ENCODE peak calls at places on chromosomes 1 and 21, in nine cellular contexts. E is fibroblast of lung; Q is tibial nerve; I is thoracic aorta; P is cardiac muscle cell; U is naive thymus-derived CD4-positive, alpha-beta T cell; G is neural progenitor cell; K is heart right ventricle; D is PC-3. F is an unnamed sample. For H3K27me3, the result is how much of the 10 kb centered on the place peaks cover.

GRCh38 chr1:61980561-61980960 is 214.1 kb upstream of the L1TD1 start:
- DNase-seq in E (peak), Q (no peak), I (no peak), P (peak), U (no peak), G (peak), K (no peak), D (no peak), F (peak)

GRCh38 chr21:37636152-37636860 is 269.7 kb downstream of the DYRK1A start:
- DNase-seq in E (peak), Q (no peak), I (no peak), P (peak), U (no peak), G (no peak), K (no peak), D (peak), F (peak)

GRCh38 chr1:8424539-8425116 is 106.7 kb downstream of the SLC45A1 start:
- DNase-seq in E (no peak), Q (peak), I (peak), P (no peak), U (peak), G (peak), K (peak), D (peak), F (no peak)

GRCh38 chr1:164759945-164760584 is 201.1 kb downstream of the PBX1 start:
- DNase-seq in E (no peak), Q (no peak), I (no peak), P (no peak), U (no peak), G (no peak), K (no peak), D (no peak), F (no peak)

GRCh38 chr1:39919545-39919944 is 17.8 kb upstream of the MYCL start:
- DNase-seq in E (peak), Q (no peak), I (no peak), P (peak), U (peak), G (peak), K (no peak), D (peak), F (peak)

GRCh38 chr1:207845109-207845508 is 65.8 kb downstream of the CD34 start:
- DNase-seq in E (no peak), Q (no peak), I (no peak), P (no peak), U (no peak), G (no peak), K (no peak), D (no peak), F (no peak)

GRCh38 chr1:191895462-191896058 is 262.7 kb upstream of the RGS18 start:
- DNase-seq in E (no peak), Q (no peak), I (no peak), P (no peak), U (no peak), G (peak), K (no peak), D (no peak), F (no peak)

GRCh38 chr1:114803001-114803400 is 22.5 kb upstream of the SIKE1 start:
- DNase-seq in E (no peak), Q (no peak), I (no peak), P (no peak), U (no peak), G (no peak), K (no peak), D (no peak), F (no peak)

GRCh38 chr1:101846820-101847219 is 149.9 kb downstream of the OLFM3 start:
- DNase-seq in E (no peak), Q (no peak), I (no peak), P (no peak), U (no peak), G (peak), K (no peak), D (no peak), F (no peak)

GRCh38 chr1:63640633-63641567 is 47.7 kb downstream of the PGM1 start:
- DNase-seq in E (no peak), Q (no peak), I (no peak), P (no peak), U (no peak), G (no peak), K (no peak), D (no peak), F (no peak)

GRCh38 chr1:239630767-239631166 is 244.4 kb downstream of the CHRM3 start:
- DNase-seq in E (no peak), Q (no peak), I (no peak), P (no peak), U (no peak), G (no peak), K (no peak), D (no peak), F (no peak)

GRCh38 chr1:203040518-203041275 is 14.4 kb downstream of the PPFIA4 start:
- DNase-seq in E (no peak), Q (no peak), I (no peak), P (no peak), U (no peak), G (no peak), K (no peak), D (no peak), F (no peak)

GRCh38 chr1:112614460-112615065 is 4.4 kb downstream of the ST7L start:
- DNase-seq in E (peak), Q (no peak), I (no peak), P (peak), U (no peak), G (peak), K (no peak), D (peak), F (peak)

DNA sequence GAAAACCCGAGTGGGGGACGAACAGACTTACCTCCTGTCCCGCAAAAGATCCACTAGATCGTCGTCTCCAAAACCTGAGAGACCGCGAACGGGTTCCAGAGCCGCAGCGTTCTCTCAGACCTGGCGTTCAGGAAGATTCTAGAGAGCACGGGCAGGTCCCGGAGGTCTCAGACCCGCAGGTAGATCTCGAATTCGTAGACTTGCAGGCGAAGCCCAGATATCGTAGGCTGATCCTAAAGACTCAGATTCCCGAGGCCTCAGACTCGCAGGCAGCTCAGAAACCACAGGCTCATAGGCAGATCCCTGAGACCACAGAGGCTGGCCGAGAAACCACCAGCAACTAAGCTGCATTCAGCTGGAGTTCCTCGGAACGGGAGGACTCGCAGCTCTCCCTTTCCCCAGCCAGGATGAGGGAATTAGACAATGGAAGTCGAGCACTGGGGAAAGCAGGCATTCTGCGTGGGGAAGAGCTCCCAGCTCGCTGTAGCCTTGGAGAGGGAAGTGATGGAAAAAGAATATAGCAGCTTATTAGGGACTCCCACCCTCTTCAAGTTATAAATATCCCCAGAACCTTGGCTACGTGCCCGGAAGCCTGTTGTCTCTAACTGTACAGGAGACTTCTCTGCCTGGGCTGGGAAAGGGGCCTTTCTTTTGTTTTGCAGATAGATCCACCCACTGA is at the start of gene ZNF436:
- DNase-seq in E (peak), Q (peak), I (peak), P (peak), U (peak), G (peak), K (peak), D (peak), F (peak)
- H3K27me3 ChIP-seq in E (under half), Q (under half), I (under half), P (under half), U (under half), G (under half), K (under half), D (under half), F (under half)

DNA sequence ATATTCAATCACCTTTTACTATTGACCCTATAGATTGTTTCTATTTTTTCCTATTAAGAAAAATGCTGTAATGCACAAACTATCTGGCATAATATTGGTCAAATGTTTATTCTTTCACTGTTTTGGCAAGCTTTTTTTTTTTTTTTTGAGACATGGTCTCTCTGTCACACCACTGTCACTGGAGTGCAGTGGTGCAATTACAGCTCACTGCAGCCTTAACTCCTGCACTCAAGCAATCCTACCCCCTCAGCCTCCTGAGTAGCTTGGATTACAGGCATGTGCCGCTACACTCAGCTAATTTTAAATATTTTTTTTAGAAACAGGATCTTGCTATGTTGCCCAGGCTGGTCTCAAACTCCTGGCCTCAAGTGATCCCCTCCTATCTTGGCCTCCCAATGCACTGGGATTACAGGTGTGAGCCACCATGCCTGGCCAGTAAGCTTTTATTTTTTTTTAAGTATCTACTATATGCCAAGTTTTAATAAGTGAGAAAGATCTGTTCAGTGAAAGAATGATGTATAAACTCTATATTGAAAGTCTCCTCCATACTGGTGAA is 3.4 kb downstream of the CDC7 start:
- DNase-seq in E (no peak), Q (no peak), I (no peak), P (no peak), U (no peak), G (no peak), K (no peak), D (no peak), F (no peak)
- H3K27me3 ChIP-seq in E (under half), Q (under half), I (under half), P (under half), U (under half), G (under half), K (under half), D (under half), F (under half)

GRCh38 chr1:29854700-29855276 is 618.5 kb downstream of the PTPRU start:
- DNase-seq in E (no peak), Q (no peak), I (no peak), P (no peak), U (no peak), G (no peak), K (no peak), D (peak), F (no peak)
- H3K27me3 ChIP-seq in E (under half), Q (under half), I (under half), P (under half), U (under half), G (under half), K (under half), D (under half), F (half or more)

GRCh38 chr1:11357291-11357690 is 84.3 kb downstream of the UBIAD1 start:
- DNase-seq in E (no peak), Q (no peak), I (no peak), P (no peak), U (no peak), G (no peak), K (no peak), D (no peak), F (no peak)

GRCh38 chr1:11352058-11352715 is 79.2 kb downstream of the UBIAD1 start:
- DNase-seq in E (no peak), Q (no peak), I (no peak), P (no peak), U (no peak), G (no peak), K (no peak), D (no peak), F (no peak)

GRCh38 chr1:11358991-11359390 is 86.0 kb downstream of the UBIAD1 start:
- DNase-seq in E (no peak), Q (no peak), I (no peak), P (no peak), U (no peak), G (no peak), K (no peak), D (no peak), F (no peak)

GRCh38 chr1:11354893-11355593 is 82.0 kb downstream of the UBIAD1 start:
- DNase-seq in E (no peak), Q (no peak), I (no peak), P (no peak), U (no peak), G (no peak), K (no peak), D (no peak), F (no peak)

DNA sequence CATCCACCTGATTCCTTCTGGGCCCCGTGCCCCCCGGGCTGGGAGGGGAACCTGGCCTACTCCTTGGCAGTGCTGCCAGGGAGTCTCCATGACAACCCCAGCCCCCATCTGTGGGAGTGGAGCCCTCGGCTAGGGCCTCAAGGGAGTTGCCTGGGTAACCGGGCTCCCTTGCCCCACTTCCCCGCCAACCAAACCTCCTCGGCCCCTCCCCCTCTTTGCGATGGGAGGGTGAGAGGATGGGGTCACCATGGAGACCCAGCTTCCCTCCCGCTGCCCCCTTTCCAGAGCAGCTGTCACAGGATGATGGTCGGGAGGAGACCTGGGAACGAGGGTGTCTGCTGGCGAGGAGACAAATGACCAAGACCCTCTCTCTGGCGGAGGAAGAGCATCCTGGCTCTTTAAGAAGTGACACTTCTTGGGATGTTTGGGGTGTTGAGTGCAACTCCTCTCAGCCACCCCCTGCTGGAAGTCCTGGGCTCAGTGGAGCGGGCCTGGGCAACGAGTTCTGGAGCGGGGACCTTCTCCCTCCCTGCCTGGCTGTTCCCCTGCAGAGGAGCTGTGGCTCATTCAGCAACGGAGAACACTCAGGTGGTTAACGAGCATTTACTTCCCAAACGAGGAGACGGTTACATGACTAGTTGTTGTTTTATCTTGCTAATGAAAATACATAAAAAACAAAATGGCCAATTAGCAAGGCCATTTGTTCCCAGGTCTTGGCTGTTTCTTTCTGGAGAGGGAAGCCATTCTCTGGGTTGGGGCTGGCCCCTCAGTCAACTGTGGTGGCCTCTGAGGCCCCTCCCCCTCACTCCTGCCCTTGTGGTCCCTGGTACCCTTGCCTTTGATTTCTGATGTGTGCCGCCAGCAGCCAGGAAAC is 82.8 kb downstream of the UBIAD1 start:
- DNase-seq in E (no peak), Q (no peak), I (no peak), P (no peak), U (no peak), G (peak), K (no peak), D (no peak), F (no peak)
- H3K27me3 ChIP-seq in E (under half), Q (half or more), I (under half), P (under half), U (under half), G (under half), K (half or more), D (under half), F (under half)

GRCh38 chr21:41153443-41153842 is 14.5 kb upstream of the BACE2 start:
- DNase-seq in E (no peak), Q (no peak), I (no peak), P (no peak), U (no peak), G (no peak), K (no peak), D (no peak), F (no peak)
- H3K27me3 ChIP-seq in E (under half), Q (under half), I (under half), P (under half), U (under half), G (under half), K (under half), D (under half), F (under half)

DNA sequence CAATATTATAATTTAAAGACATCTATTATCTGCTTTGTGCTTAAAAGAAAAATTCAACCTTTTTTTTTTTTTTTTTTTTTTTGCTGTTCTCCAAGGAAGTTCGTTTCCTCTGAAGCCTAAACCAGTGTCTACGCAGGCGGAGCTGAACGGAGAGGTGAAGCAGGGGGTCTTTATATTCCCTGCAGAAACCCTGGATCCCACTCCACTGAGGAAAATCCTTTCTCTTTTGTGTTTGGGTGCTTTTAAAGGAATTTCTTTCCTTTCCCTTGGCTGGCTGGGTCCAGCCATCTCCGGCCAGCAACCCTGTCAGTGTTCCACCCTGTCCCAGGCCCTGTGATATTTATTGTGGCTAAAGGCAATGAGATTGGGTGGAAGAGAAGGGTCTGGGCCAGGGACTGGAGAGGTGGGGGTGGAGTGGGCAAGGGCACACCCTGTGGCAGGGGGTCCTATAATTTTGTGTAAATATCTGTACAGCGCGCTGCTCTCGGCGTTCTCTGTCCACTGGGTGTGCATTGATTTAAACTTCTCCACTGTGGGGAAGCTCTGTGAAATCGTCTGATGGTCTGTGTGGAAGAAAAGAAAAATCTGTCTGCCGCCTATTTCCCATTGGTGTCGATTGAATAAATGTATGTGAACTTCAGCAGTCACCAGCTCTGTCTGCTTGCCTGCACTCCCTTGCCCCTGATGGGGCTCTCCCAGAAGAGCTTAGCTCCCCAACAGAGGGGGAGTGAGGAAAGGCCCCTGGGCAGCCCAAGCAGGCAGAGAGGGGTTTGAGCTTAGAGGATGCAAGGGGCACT is 2.4 kb downstream of the FOXD2 start:
- DNase-seq in E (no peak), Q (no peak), I (no peak), P (no peak), U (no peak), G (no peak), K (no peak), D (no peak), F (no peak)
- H3K27me3 ChIP-seq in E (under half), Q (half or more), I (under half), P (half or more), U (under half), G (half or more), K (half or more), D (under half), F (half or more)

F was measured in mesenchymal stem cell.